ENCODE peak calls at places on chromosomes 13 and 19, in five cellular contexts. T, C, F, A and M are unnamed samples.

GRCh38 chr19:6279620-6279930 is 200 bp downstream of the MLLT1 start:
- DNase-seq in T (peak), C (no peak), F (no peak), A (no peak), M (no peak)

GRCh38 chr13:22592515-22592914 is 588.3 kb upstream of the SGCG start:
- DNase-seq in T (no peak), C (no peak), F (no peak), A (no peak), M (no peak)

GRCh38 chr13:112453874-112454647 is 77.9 kb downstream of the SPACA7 start:
- DNase-seq in T (no peak), C (no peak), F (no peak), A (no peak), M (no peak)

GRCh38 chr13:43787998-43788397 is 1.2 kb upstream of the ENOX1 start:
- DNase-seq in T (no peak), C (no peak), F (no peak), A (no peak), M (peak)

GRCh38 chr13:44300895-44301638 is 72.6 kb upstream of the SERP2 start:
- DNase-seq in T (no peak), C (no peak), F (peak), A (no peak), M (peak)

GRCh38 chr13:97878421-97879375 is 74.8 kb upstream of the IPO5 start:
- DNase-seq in T (no peak), C (no peak), F (no peak), A (no peak), M (no peak)

GRCh38 chr13:71759506-71760225 is 107.3 kb downstream of the DACH1 start:
- DNase-seq in T (no peak), C (peak), F (no peak), A (peak), M (no peak)

GRCh38 chr19:46056536-46056935 is 15.7 kb upstream of the IGFL4 start:
- DNase-seq in T (no peak), C (no peak), F (no peak), A (peak), M (no peak)

GRCh38 chr13:49625392-49626137 is 2.7 kb upstream of the ARL11 start:
- DNase-seq in T (no peak), C (no peak), F (no peak), A (peak), M (no peak)

GRCh38 chr13:77784531-77784930 is 87.0 kb downstream of the SLAIN1 start:
- DNase-seq in T (no peak), C (no peak), F (no peak), A (no peak), M (no peak)

GRCh38 chr19:40511487-40511886 is 44.7 kb downstream of the SPTBN4 start:
- DNase-seq in T (no peak), C (no peak), F (no peak), A (no peak), M (no peak)
- TF ChIP-seq EZH2 in T (no peak), C (no peak), F (no peak), A (no peak), M (no peak)

GRCh38 chr13:37959284-37959683 is 89.7 kb upstream of the TRPC4 start:
- DNase-seq in T (peak), C (no peak), F (no peak), A (no peak), M (no peak)

GRCh38 chr13:37956536-37956935 is 87.0 kb upstream of the TRPC4 start:
- DNase-seq in T (no peak), C (no peak), F (no peak), A (no peak), M (no peak)

DNA sequence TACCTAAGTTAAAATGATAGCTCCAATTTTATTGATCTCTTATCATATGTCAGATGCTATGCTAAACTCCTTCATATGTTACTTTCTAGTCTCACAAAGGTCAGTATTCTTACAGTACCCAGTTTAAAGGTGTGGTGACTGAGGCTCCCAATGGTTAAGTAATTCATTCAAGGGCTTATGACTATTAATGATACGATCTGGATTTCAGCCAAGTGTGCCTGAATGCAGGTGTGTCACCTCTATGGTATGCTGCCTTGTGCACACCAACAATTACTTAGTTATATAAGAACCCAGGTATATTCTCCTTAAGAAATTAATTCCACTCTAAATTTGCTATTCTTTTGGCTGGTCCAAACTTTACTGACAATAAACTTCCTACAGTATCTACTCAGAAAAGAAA is 84.6 kb upstream of the TRPC4 start:
- DNase-seq in T (no peak), C (no peak), F (no peak), A (no peak), M (no peak)
- TF ChIP-seq SIN3A in T (no peak), C (no peak), F (no peak), A (no peak), M (no peak)

GRCh38 chr19:2286402-2287140 is 4.6 kb upstream of the PEAK3 start:
- DNase-seq in T (no peak), C (no peak), F (no peak), A (no peak), M (no peak)

GRCh38 chr19:2287585-2287984 is 5.6 kb upstream of the PEAK3 start:
- DNase-seq in T (no peak), C (no peak), F (no peak), A (no peak), M (no peak)

GRCh38 chr19:2289714-2290435 is 7.9 kb upstream of the PEAK3 start:
- DNase-seq in T (peak), C (no peak), F (peak), A (no peak), M (no peak)

GRCh38 chr19:2288743-2289713 is 7.1 kb upstream of the PEAK3 start:
- DNase-seq in T (no peak), C (no peak), F (no peak), A (no peak), M (no peak)

GRCh38 chr19:2288010-2288742 is 6.2 kb upstream of the PEAK3 start:
- DNase-seq in T (no peak), C (no peak), F (no peak), A (no peak), M (no peak)
- TF ChIP-seq EZH2 in T (no peak), C (no peak), F (no peak), A (no peak), M (no peak)

GRCh38 chr19:17832443-17833208 is 11.3 kb upstream of the INSL3 start:
- DNase-seq in T (no peak), C (no peak), F (no peak), A (no peak), M (no peak)

GRCh38 chr19:17834350-17835181 is 13.2 kb downstream of the JAK3 start:
- DNase-seq in T (peak), C (no peak), F (no peak), A (no peak), M (no peak)

GRCh38 chr19:17829855-17830566 is 8.7 kb upstream of the INSL3 start:
- DNase-seq in T (peak), C (peak), F (no peak), A (no peak), M (peak)

GRCh38 chr19:17831419-17831888 is 10.1 kb upstream of the INSL3 start:
- DNase-seq in T (no peak), C (no peak), F (no peak), A (no peak), M (no peak)

GRCh38 chr19:17830567-17831418 is 9.5 kb upstream of the INSL3 start:
- DNase-seq in T (peak), C (peak), F (no peak), A (no peak), M (peak)
- TF ChIP-seq SIN3A in T (no peak), C (no peak), F (no peak), A (no peak), M (no peak)